ENCODE peak calls at places on chromosomes 1 and 21, in seven cellular contexts. R is HCEC 1CT, H is GM23248, O is stomach, N is substantia nigra, E is HTR-8/SVneo, X is AG10803. Y is an unnamed sample.

GRCh38 chr1:111804736-111805135 is 49.0 kb downstream of the DDX20 start:
- DNase-seq in N (no peak), E (no peak), O (no peak), R (no peak), X (no peak), H (no peak), Y (no peak)

GRCh38 chr1:234998174-234998741 is 130.4 kb downstream of the TOMM20 start:
- DNase-seq in X (peak), O (peak), E (no peak), H (peak), N (no peak), R (no peak), Y (no peak)

GRCh38 chr21:15533618-15534017 is 196.2 kb upstream of the USP25 start:
- DNase-seq in O (no peak), R (no peak), E (no peak), N (no peak), X (no peak), H (no peak), Y (no peak)

GRCh38 chr1:108009603-108010195 is 44.7 kb upstream of the VAV3 start:
- DNase-seq in R (peak), O (no peak), X (peak), N (no peak), H (peak), E (no peak), Y (no peak)

GRCh38 chr1:24900486-24900849 is 29.6 kb downstream of the RUNX3 start:
- DNase-seq in X (no peak), N (no peak), H (no peak), O (peak), R (no peak), E (no peak), Y (no peak)

GRCh38 chr1:106879538-106879937 is 176.9 kb upstream of the PRMT6 start:
- DNase-seq in O (peak), N (no peak), H (peak), E (no peak), R (no peak), X (no peak), Y (no peak)

GRCh38 chr1:157963713-157964112 is 29.7 kb upstream of the KIRREL1 start:
- DNase-seq in H (peak), N (peak), R (peak), X (peak), O (peak), E (peak), Y (peak)

GRCh38 chr1:88180449-88181108 is 503.5 kb upstream of the PKN2 start:
- DNase-seq in H (peak), N (peak), R (peak), O (peak), X (peak), E (peak), Y (peak)

GRCh38 chr1:9280015-9280860 is 12.5 kb upstream of the SPSB1 start:
- DNase-seq in X (peak), N (no peak), E (peak), O (peak), R (peak), H (peak), Y (no peak)

GRCh38 chr1:29592731-29593130 is 356.4 kb downstream of the PTPRU start:
- DNase-seq in E (no peak), N (no peak), O (no peak), H (peak), R (no peak), X (peak), Y (no peak)

GRCh38 chr1:24384251-24385090 is 29.1 kb downstream of the STPG1 start:
- DNase-seq in E (no peak), R (peak), O (peak), H (peak), N (no peak), X (peak), Y (no peak)

GRCh38 chr1:208829601-208830000 is 585.4 kb upstream of the PLXNA2 start:
- DNase-seq in X (peak), O (no peak), R (no peak), E (no peak), H (no peak), N (no peak), Y (no peak)

GRCh38 chr1:40379785-40380452 is 6.4 kb downstream of the SMAP2 start:
- DNase-seq in R (peak), O (no peak), N (no peak), X (peak), H (peak), E (peak), Y (no peak)

GRCh38 chr1:37561794-37562132 is 5.0 kb downstream of the DNALI1 start:
- DNase-seq in E (peak), N (no peak), X (peak), H (peak), O (no peak), R (peak), Y (no peak)

GRCh38 chr21:41578708-41579107 is 70.8 kb upstream of the TMPRSS2 start:
- DNase-seq in E (no peak), N (no peak), H (no peak), O (no peak), R (no peak), X (no peak), Y (no peak)

GRCh38 chr1:2046953-2047748 is 3.1 kb upstream of the PRKCZ start:
- DNase-seq in O (no peak), H (no peak), N (no peak), E (no peak), X (no peak), R (no peak), Y (no peak)

GRCh38 chr1:101757985-101758384 is 238.7 kb downstream of the OLFM3 start:
- DNase-seq in H (no peak), N (no peak), R (no peak), E (no peak), X (no peak), O (no peak), Y (no peak)